ENCODE peak calls at places on chromosomes 3 and 15, in ten cellular contexts. One of them, this sample, is unnamed.

GRCh38 chr3:74643636-74644035 is 29.2 kb upstream of the CNTN3 start:
- DNase-seq in AG04449: no peak
- DNase-seq in neural crest cell: no peak
- DNase-seq in GM10248: no peak
- DNase-seq in nephron progenitor cell: peak; percentile 54
- DNase-seq in CD8-positive, alpha-beta T cell: no peak
- DNase-seq in neural progenitor cell: no peak
- DNase-seq in HCT116: no peak
- DNase-seq in tibial artery: no peak
- DNase-seq in fibroblast of the aortic adventitia: no peak
- DNase-seq in this sample: no peak

GRCh38 chr3:57118279-57118678 is 46.9 kb downstream of the IL17RD start:
- DNase-seq in fibroblast of the aortic adventitia: peak; percentile 66
- DNase-seq in CD8-positive, alpha-beta T cell: no peak
- DNase-seq in tibial artery: no peak
- DNase-seq in HCT116: no peak
- DNase-seq in AG04449: no peak
- DNase-seq in neural progenitor cell: no peak
- DNase-seq in GM10248: no peak
- DNase-seq in nephron progenitor cell: no peak
- DNase-seq in neural crest cell: no peak
- DNase-seq in this sample: no peak

GRCh38 chr3:143811602-143812001 is 36.7 kb downstream of the SLC9A9 start:
- DNase-seq in CD8-positive, alpha-beta T cell: no peak
- DNase-seq in fibroblast of the aortic adventitia: no peak
- DNase-seq in HCT116: no peak
- DNase-seq in neural crest cell: no peak
- DNase-seq in GM10248: no peak
- DNase-seq in nephron progenitor cell: no peak
- DNase-seq in tibial artery: peak; percentile 79
- DNase-seq in AG04449: no peak
- DNase-seq in neural progenitor cell: no peak
- DNase-seq in this sample: no peak

GRCh38 chr15:78565951-78566774 is 843 bp downstream of the CHRNA5 start:
- DNase-seq in CD8-positive, alpha-beta T cell: no peak
- DNase-seq in AG04449: no peak
- DNase-seq in nephron progenitor cell: peak; percentile 26
- DNase-seq in neural progenitor cell: peak; percentile 53
- DNase-seq in tibial artery: no peak
- DNase-seq in HCT116: no peak
- DNase-seq in fibroblast of the aortic adventitia: peak; percentile 14
- DNase-seq in neural crest cell: peak; percentile 8
- DNase-seq in GM10248: peak; percentile 23
- DNase-seq in this sample: no peak

GRCh38 chr3:111676177-111677021 is 81.3 kb upstream of the ZBED2 start:
- DNase-seq in AG04449: no peak
- DNase-seq in GM10248: no peak
- DNase-seq in tibial artery: no peak
- DNase-seq in nephron progenitor cell: no peak
- DNase-seq in CD8-positive, alpha-beta T cell: no peak
- DNase-seq in neural crest cell: no peak
- DNase-seq in neural progenitor cell: no peak
- DNase-seq in HCT116: no peak
- DNase-seq in fibroblast of the aortic adventitia: peak; percentile 81
- DNase-seq in this sample: no peak

GRCh38 chr3:86890997-86891396 is 100.0 kb downstream of the VGLL3 start:
- DNase-seq in AG04449: no peak
- DNase-seq in nephron progenitor cell: no peak
- DNase-seq in fibroblast of the aortic adventitia: no peak
- DNase-seq in HCT116: no peak
- DNase-seq in neural crest cell: no peak
- DNase-seq in tibial artery: no peak
- DNase-seq in CD8-positive, alpha-beta T cell: no peak
- DNase-seq in neural progenitor cell: peak; percentile 9
- DNase-seq in GM10248: no peak
- DNase-seq in this sample: no peak

GRCh38 chr3:6179761-6180160 is 681.2 kb upstream of the GRM7 start:
- DNase-seq in GM10248: no peak
- DNase-seq in neural progenitor cell: no peak
- DNase-seq in tibial artery: no peak
- DNase-seq in CD8-positive, alpha-beta T cell: no peak
- DNase-seq in AG04449: no peak
- DNase-seq in nephron progenitor cell: no peak
- DNase-seq in HCT116: no peak
- DNase-seq in neural crest cell: no peak
- DNase-seq in fibroblast of the aortic adventitia: no peak
- DNase-seq in this sample: no peak

GRCh38 chr3:126106336-126107202 is 22.6 kb upstream of the SLC41A3 start:
- DNase-seq in nephron progenitor cell: no peak
- DNase-seq in CD8-positive, alpha-beta T cell: no peak
- DNase-seq in neural crest cell: no peak
- DNase-seq in neural progenitor cell: no peak
- DNase-seq in fibroblast of the aortic adventitia: no peak
- DNase-seq in HCT116: no peak
- DNase-seq in tibial artery: peak; percentile 43
- DNase-seq in AG04449: no peak
- DNase-seq in GM10248: no peak
- DNase-seq in this sample: peak; percentile 12

GRCh38 chr15:95669146-95669922 is 661.2 kb upstream of the NR2F2 start:
- DNase-seq in HCT116: no peak
- DNase-seq in GM10248: no peak
- DNase-seq in CD8-positive, alpha-beta T cell: no peak
- DNase-seq in neural crest cell: no peak
- DNase-seq in AG04449: no peak
- DNase-seq in nephron progenitor cell: peak; percentile 25
- DNase-seq in neural progenitor cell: peak; percentile 25
- DNase-seq in fibroblast of the aortic adventitia: peak; percentile 26
- DNase-seq in tibial artery: no peak
- DNase-seq in this sample: no peak

GRCh38 chr15:71730277-71731144 is 79.8 kb upstream of the NR2E3 start:
- DNase-seq in GM10248: peak; percentile 67
- DNase-seq in neural crest cell: peak; percentile 29
- DNase-seq in tibial artery: no peak
- DNase-seq in neural progenitor cell: peak; percentile 62
- DNase-seq in CD8-positive, alpha-beta T cell: peak; percentile 8
- DNase-seq in AG04449: no peak
- DNase-seq in fibroblast of the aortic adventitia: peak; percentile 86
- DNase-seq in nephron progenitor cell: peak; percentile 43
- DNase-seq in HCT116: peak; percentile 43
- DNase-seq in this sample: no peak

GRCh38 chr3:11035757-11036505 is 43.4 kb downstream of the SLC6A1 start:
- DNase-seq in neural crest cell: no peak
- DNase-seq in nephron progenitor cell: no peak
- DNase-seq in AG04449: no peak
- DNase-seq in HCT116: no peak
- DNase-seq in neural progenitor cell: no peak
- DNase-seq in CD8-positive, alpha-beta T cell: no peak
- DNase-seq in GM10248: no peak
- DNase-seq in tibial artery: no peak
- DNase-seq in fibroblast of the aortic adventitia: no peak
- DNase-seq in this sample: no peak

GRCh38 chr3:132543016-132543739 is 53.9 kb upstream of the ACKR4 start:
- DNase-seq in GM10248: no peak
- DNase-seq in neural progenitor cell: no peak
- DNase-seq in fibroblast of the aortic adventitia: peak; percentile 95
- DNase-seq in HCT116: peak; percentile 19
- DNase-seq in tibial artery: no peak
- DNase-seq in AG04449: peak; percentile 87
- DNase-seq in CD8-positive, alpha-beta T cell: no peak
- DNase-seq in nephron progenitor cell: no peak
- DNase-seq in neural crest cell: no peak
- DNase-seq in this sample: no peak

GRCh38 chr3:15750143-15750542 is 47.6 kb downstream of the ANKRD28 start:
- DNase-seq in neural progenitor cell: no peak
- DNase-seq in CD8-positive, alpha-beta T cell: no peak
- DNase-seq in GM10248: no peak
- DNase-seq in fibroblast of the aortic adventitia: no peak
- DNase-seq in neural crest cell: no peak
- DNase-seq in tibial artery: no peak
- DNase-seq in AG04449: no peak
- DNase-seq in HCT116: no peak
- DNase-seq in nephron progenitor cell: no peak
- DNase-seq in this sample: no peak

GRCh38 chr3:197956626-197956988 is 3.4 kb upstream of the LMLN start:
- DNase-seq in CD8-positive, alpha-beta T cell: no peak
- DNase-seq in AG04449: no peak
- DNase-seq in fibroblast of the aortic adventitia: no peak
- DNase-seq in HCT116: no peak
- DNase-seq in GM10248: no peak
- DNase-seq in neural crest cell: no peak
- DNase-seq in neural progenitor cell: no peak
- DNase-seq in nephron progenitor cell: no peak
- DNase-seq in tibial artery: no peak
- DNase-seq in this sample: no peak

GRCh38 chr3:30694668-30695067 is 88.3 kb downstream of the TGFBR2 start:
- DNase-seq in AG04449: no peak
- DNase-seq in neural progenitor cell: no peak
- DNase-seq in CD8-positive, alpha-beta T cell: no peak
- DNase-seq in nephron progenitor cell: no peak
- DNase-seq in fibroblast of the aortic adventitia: no peak
- DNase-seq in HCT116: no peak
- DNase-seq in neural crest cell: no peak
- DNase-seq in GM10248: no peak
- DNase-seq in tibial artery: no peak
- DNase-seq in this sample: no peak

GRCh38 chr3:52015431-52016256 is 19.9 kb upstream of the RPL29 start:
- DNase-seq in neural crest cell: no peak
- DNase-seq in CD8-positive, alpha-beta T cell: no peak
- DNase-seq in tibial artery: no peak
- DNase-seq in fibroblast of the aortic adventitia: no peak
- DNase-seq in nephron progenitor cell: no peak
- DNase-seq in neural progenitor cell: no peak
- DNase-seq in HCT116: no peak
- DNase-seq in AG04449: no peak
- DNase-seq in GM10248: no peak
- DNase-seq in this sample: no peak

GRCh38 chr3:52017467-52018065 is 21.9 kb upstream of the RPL29 start:
- DNase-seq in fibroblast of the aortic adventitia: no peak
- DNase-seq in GM10248: no peak
- DNase-seq in AG04449: no peak
- DNase-seq in neural progenitor cell: no peak
- DNase-seq in nephron progenitor cell: no peak
- DNase-seq in neural crest cell: no peak
- DNase-seq in tibial artery: no peak
- DNase-seq in HCT116: no peak
- DNase-seq in CD8-positive, alpha-beta T cell: no peak
- DNase-seq in this sample: no peak

GRCh38 chr3:52012699-52013098 is 17.0 kb upstream of the RPL29 start:
- DNase-seq in tibial artery: no peak
- DNase-seq in AG04449: no peak
- DNase-seq in fibroblast of the aortic adventitia: no peak
- DNase-seq in neural crest cell: no peak
- DNase-seq in HCT116: no peak
- DNase-seq in nephron progenitor cell: no peak
- DNase-seq in CD8-positive, alpha-beta T cell: no peak
- DNase-seq in GM10248: no peak
- DNase-seq in neural progenitor cell: no peak
- DNase-seq in this sample: no peak

GRCh38 chr3:52013802-52014598 is 18.3 kb upstream of the RPL29 start:
- DNase-seq in AG04449: no peak
- DNase-seq in fibroblast of the aortic adventitia: no peak
- DNase-seq in HCT116: no peak
- DNase-seq in tibial artery: no peak
- DNase-seq in CD8-positive, alpha-beta T cell: no peak
- DNase-seq in neural progenitor cell: no peak
- DNase-seq in nephron progenitor cell: no peak
- DNase-seq in neural crest cell: no peak
- DNase-seq in GM10248: no peak
- DNase-seq in this sample: no peak

GRCh38 chr3:52014613-52015012 is 18.9 kb upstream of the RPL29 start:
- DNase-seq in neural crest cell: peak; percentile 42
- DNase-seq in GM10248: no peak
- DNase-seq in CD8-positive, alpha-beta T cell: no peak
- DNase-seq in HCT116: peak; percentile 15
- DNase-seq in AG04449: no peak
- DNase-seq in tibial artery: no peak
- DNase-seq in neural progenitor cell: peak; percentile 65
- DNase-seq in nephron progenitor cell: peak; percentile 37
- DNase-seq in fibroblast of the aortic adventitia: no peak
- DNase-seq in this sample: no peak
- TF ChIP-seq CTCF in neural crest cell: peak; percentile 48
- TF ChIP-seq CTCF in GM10248: no peak
- TF ChIP-seq CTCF in CD8-positive, alpha-beta T cell: no peak
- TF ChIP-seq CTCF in HCT116: peak; percentile 63
- TF ChIP-seq CTCF in AG04449: peak; percentile 49
- TF ChIP-seq CTCF in tibial artery: peak; percentile 12
- TF ChIP-seq CTCF in neural progenitor cell: peak; percentile 49
- TF ChIP-seq CTCF in nephron progenitor cell: peak; percentile 50
- TF ChIP-seq CTCF in fibroblast of the aortic adventitia: peak; percentile 42
- TF ChIP-seq CTCF in this sample: no peak

GRCh38 chr3:141575879-141576743 is 89.3 kb downstream of the RASA2 start:
- DNase-seq in nephron progenitor cell: no peak
- DNase-seq in CD8-positive, alpha-beta T cell: no peak
- DNase-seq in neural crest cell: no peak
- DNase-seq in AG04449: no peak
- DNase-seq in tibial artery: no peak
- DNase-seq in fibroblast of the aortic adventitia: peak; percentile 56
- DNase-seq in HCT116: no peak
- DNase-seq in GM10248: peak; percentile 39
- DNase-seq in neural progenitor cell: no peak
- DNase-seq in this sample: no peak
- TF ChIP-seq CTCF in nephron progenitor cell: peak; percentile 41
- TF ChIP-seq CTCF in CD8-positive, alpha-beta T cell: peak; percentile 62
- TF ChIP-seq CTCF in neural crest cell: peak; percentile 69
- TF ChIP-seq CTCF in AG04449: peak; percentile 51
- TF ChIP-seq CTCF in tibial artery: peak; percentile 51
- TF ChIP-seq CTCF in fibroblast of the aortic adventitia: peak; percentile 54
- TF ChIP-seq CTCF in HCT116: peak; percentile 56
- TF ChIP-seq CTCF in GM10248: peak; percentile 55
- TF ChIP-seq CTCF in neural progenitor cell: peak; percentile 55
- TF ChIP-seq CTCF in this sample: peak; percentile 53

GRCh38 chr3:114155370-114155821 is 23.5 kb downstream of the DRD3 start:
- DNase-seq in nephron progenitor cell: peak; percentile 18
- DNase-seq in tibial artery: no peak
- DNase-seq in neural progenitor cell: peak; percentile 61
- DNase-seq in neural crest cell: peak; percentile 18
- DNase-seq in HCT116: peak; percentile 34
- DNase-seq in CD8-positive, alpha-beta T cell: peak; percentile 27
- DNase-seq in fibroblast of the aortic adventitia: peak; percentile 30
- DNase-seq in GM10248: peak; percentile 27
- DNase-seq in AG04449: no peak
- DNase-seq in this sample: no peak
- TF ChIP-seq CTCF in nephron progenitor cell: peak; percentile 24
- TF ChIP-seq CTCF in tibial artery: no peak
- TF ChIP-seq CTCF in neural progenitor cell: peak; percentile 70
- TF ChIP-seq CTCF in neural crest cell: peak; percentile 49
- TF ChIP-seq CTCF in HCT116: peak; percentile 92
- TF ChIP-seq CTCF in CD8-positive, alpha-beta T cell: peak; percentile 23
- TF ChIP-seq CTCF in fibroblast of the aortic adventitia: peak; percentile 40
- TF ChIP-seq CTCF in GM10248: peak; percentile 34
- TF ChIP-seq CTCF in AG04449: peak; percentile 51
- TF ChIP-seq CTCF in this sample: no peak

GRCh38 chr15:83786336-83786735 is 132.4 kb downstream of the ADAMTSL3 start:
- DNase-seq in neural crest cell: no peak
- DNase-seq in CD8-positive, alpha-beta T cell: no peak
- DNase-seq in neural progenitor cell: no peak
- DNase-seq in GM10248: no peak
- DNase-seq in nephron progenitor cell: no peak
- DNase-seq in AG04449: no peak
- DNase-seq in HCT116: no peak
- DNase-seq in fibroblast of the aortic adventitia: no peak
- DNase-seq in tibial artery: no peak
- DNase-seq in this sample: no peak

GRCh38 chr15:83783227-83783626 is 129.3 kb downstream of the ADAMTSL3 start:
- DNase-seq in AG04449: no peak
- DNase-seq in neural crest cell: no peak
- DNase-seq in CD8-positive, alpha-beta T cell: no peak
- DNase-seq in GM10248: no peak
- DNase-seq in neural progenitor cell: no peak
- DNase-seq in fibroblast of the aortic adventitia: no peak
- DNase-seq in HCT116: no peak
- DNase-seq in tibial artery: no peak
- DNase-seq in nephron progenitor cell: no peak
- DNase-seq in this sample: no peak

GRCh38 chr15:83784975-83785374 is 131.1 kb downstream of the ADAMTSL3 start:
- DNase-seq in tibial artery: no peak
- DNase-seq in GM10248: no peak
- DNase-seq in AG04449: no peak
- DNase-seq in CD8-positive, alpha-beta T cell: no peak
- DNase-seq in neural progenitor cell: no peak
- DNase-seq in nephron progenitor cell: no peak
- DNase-seq in HCT116: no peak
- DNase-seq in fibroblast of the aortic adventitia: peak; percentile 41
- DNase-seq in neural crest cell: no peak
- DNase-seq in this sample: no peak
- TF ChIP-seq CTCF in tibial artery: no peak
- TF ChIP-seq CTCF in GM10248: no peak
- TF ChIP-seq CTCF in AG04449: no peak
- TF ChIP-seq CTCF in CD8-positive, alpha-beta T cell: no peak
- TF ChIP-seq CTCF in neural progenitor cell: no peak
- TF ChIP-seq CTCF in nephron progenitor cell: no peak
- TF ChIP-seq CTCF in HCT116: no peak
- TF ChIP-seq CTCF in fibroblast of the aortic adventitia: no peak
- TF ChIP-seq CTCF in neural crest cell: no peak
- TF ChIP-seq CTCF in this sample: no peak

This sample was measured in natural killer cell.